ENCODE peak calls at places on chromosomes 6 and 20, in five cellular contexts. Y, R, B, K and P are unnamed samples.
A peak's percentile ranks its signal among the peaks of the same experiment; 100 is the strongest.

GRCh38 chr6:168304752-168305015 is 14.9 kb downstream of the DACT2 start:
- DNase-seq in B (no peak), R (no peak), Y (no peak), K (no peak), P (no peak)

GRCh38 chr6:136772685-136773472 is 19.4 kb downstream of the MAP3K5 start:
- DNase-seq in Y (no peak), B (peak; percentile 37), K (no peak), R (peak; percentile 94), P (no peak)

GRCh38 chr20:57632286-57632685 is 12.1 kb upstream of the ZBP1 start:
- DNase-seq in R (no peak), Y (no peak), K (no peak), B (no peak), P (no peak)

GRCh38 chr20:9228774-9229450 is 160.0 kb downstream of the PLCB4 start:
- DNase-seq in Y (no peak), K (no peak), B (no peak), R (no peak), P (no peak)

GRCh38 chr6:35543459-35544193 is 30.9 kb upstream of the TULP1 start:
- DNase-seq in Y (no peak), B (peak; percentile 28), R (peak; percentile 10), K (no peak), P (no peak)

GRCh38 chr6:150281767-150282166 is 87.0 kb upstream of the IYD start:
- DNase-seq in K (no peak), R (no peak), B (no peak), Y (no peak), P (no peak)

GRCh38 chr6:161169060-161169459 is 104.8 kb downstream of the AGPAT4 start:
- DNase-seq in K (no peak), B (peak; percentile 22), R (no peak), Y (no peak), P (no peak)

GRCh38 chr6:40950986-40951730 is 87.9 kb downstream of the UNC5CL start:
- DNase-seq in Y (no peak), R (no peak), K (no peak), B (peak; percentile 57), P (no peak)

GRCh38 chr20:52103911-52104545 is 87.6 kb downstream of the ZFP64 start:
- DNase-seq in K (no peak), B (peak; percentile 25), Y (no peak), R (no peak), P (no peak)

GRCh38 chr6:143542915-143543314 is 31.4 kb upstream of the FUCA2 start:
- DNase-seq in B (no peak), Y (no peak), R (no peak), K (no peak), P (no peak)

GRCh38 chr6:30763155-30763617 is 18.8 kb upstream of the IER3 start:
- DNase-seq in K (no peak), R (no peak), B (no peak), Y (no peak), P (no peak)

GRCh38 chr6:89254569-89254968 is 37.4 kb upstream of the GABRR1 start:
- DNase-seq in R (no peak), K (no peak), Y (no peak), B (peak; percentile 3), P (no peak)

GRCh38 chr20:46088409-46089075 is 1.2 kb downstream of the NCOA5 start:
- DNase-seq in R (peak; percentile 53), B (peak; percentile 36), Y (no peak), K (no peak), P (no peak)

GRCh38 chr6:110329348-110329728 is 28.8 kb downstream of the METTL24 start:
- DNase-seq in K (no peak), B (no peak), R (no peak), Y (no peak), P (no peak)

GRCh38 chr20:51176446-51176845 is 153.5 kb upstream of the KCNG1 start:
- DNase-seq in B (no peak), Y (no peak), R (no peak), K (no peak), P (no peak)